ENCODE peak calls at places on chromosomes 7 and 10, in five cellular contexts. H is HCT116, U is Panc1, Z is GM12878, X is HL-60. V is an unnamed sample.

GRCh38 chr7:108492742-108493141 is 33.2 kb downstream of the PNPLA8 start:
- DNase-seq in H (no peak), U (no peak), Z (no peak), X (no peak), V (no peak)

GRCh38 chr10:74754397-74754796 is 72.0 kb upstream of the KAT6B start:
- DNase-seq in H (no peak), U (no peak), Z (no peak), X (no peak), V (no peak)

GRCh38 chr10:22148956-22149355 is 68.9 kb downstream of the EBLN1 start:
- DNase-seq in H (no peak), U (no peak), Z (no peak), X (no peak), V (no peak)

GRCh38 chr10:96053985-96054384 is 10.6 kb downstream of the CCNJ start:
- DNase-seq in H (no peak), U (no peak), Z (no peak), X (no peak), V (no peak)

GRCh38 chr10:103854687-103855423 is 521 bp downstream of the SH3PXD2A start:
- DNase-seq in H (no peak), U (no peak), Z (no peak), X (no peak), V (peak; percentile 60)

GRCh38 chr10:59391060-59391459 is 28.7 kb upstream of the FAM13C start:
- DNase-seq in H (no peak), U (no peak), Z (no peak), X (no peak), V (no peak)

GRCh38 chr7:24851791-24852190 is 94.5 kb upstream of the GSDME start:
- DNase-seq in H (no peak), U (no peak), Z (no peak), X (no peak), V (no peak)

GRCh38 chr7:29488203-29488970 is 75.2 kb upstream of the PRR15 start:
- DNase-seq in H (no peak), U (no peak), Z (no peak), X (no peak), V (no peak)

GRCh38 chr10:55174419-55174818 is 373.4 kb upstream of the PCDH15 start:
- DNase-seq in H (no peak), U (no peak), Z (no peak), X (no peak), V (peak; percentile 35)

GRCh38 chr7:78768859-78769258 is 684.6 kb downstream of the MAGI2 start:
- DNase-seq in H (no peak), U (no peak), Z (no peak), X (no peak), V (peak; percentile 59)

GRCh38 chr10:14060320-14061070 is 270.2 kb downstream of the FRMD4A start:
- DNase-seq in H (no peak), U (no peak), Z (no peak), X (no peak), V (no peak)

GRCh38 chr7:70693690-70694356 is 438.1 kb upstream of the GALNT17 start:
- DNase-seq in H (no peak), U (no peak), Z (no peak), X (no peak), V (peak; percentile 80)
- TF ChIP-seq POLR2AphosphoS5 in H (no peak), U (no peak), Z (no peak), X (no peak), V (peak; percentile 68)

DNA sequence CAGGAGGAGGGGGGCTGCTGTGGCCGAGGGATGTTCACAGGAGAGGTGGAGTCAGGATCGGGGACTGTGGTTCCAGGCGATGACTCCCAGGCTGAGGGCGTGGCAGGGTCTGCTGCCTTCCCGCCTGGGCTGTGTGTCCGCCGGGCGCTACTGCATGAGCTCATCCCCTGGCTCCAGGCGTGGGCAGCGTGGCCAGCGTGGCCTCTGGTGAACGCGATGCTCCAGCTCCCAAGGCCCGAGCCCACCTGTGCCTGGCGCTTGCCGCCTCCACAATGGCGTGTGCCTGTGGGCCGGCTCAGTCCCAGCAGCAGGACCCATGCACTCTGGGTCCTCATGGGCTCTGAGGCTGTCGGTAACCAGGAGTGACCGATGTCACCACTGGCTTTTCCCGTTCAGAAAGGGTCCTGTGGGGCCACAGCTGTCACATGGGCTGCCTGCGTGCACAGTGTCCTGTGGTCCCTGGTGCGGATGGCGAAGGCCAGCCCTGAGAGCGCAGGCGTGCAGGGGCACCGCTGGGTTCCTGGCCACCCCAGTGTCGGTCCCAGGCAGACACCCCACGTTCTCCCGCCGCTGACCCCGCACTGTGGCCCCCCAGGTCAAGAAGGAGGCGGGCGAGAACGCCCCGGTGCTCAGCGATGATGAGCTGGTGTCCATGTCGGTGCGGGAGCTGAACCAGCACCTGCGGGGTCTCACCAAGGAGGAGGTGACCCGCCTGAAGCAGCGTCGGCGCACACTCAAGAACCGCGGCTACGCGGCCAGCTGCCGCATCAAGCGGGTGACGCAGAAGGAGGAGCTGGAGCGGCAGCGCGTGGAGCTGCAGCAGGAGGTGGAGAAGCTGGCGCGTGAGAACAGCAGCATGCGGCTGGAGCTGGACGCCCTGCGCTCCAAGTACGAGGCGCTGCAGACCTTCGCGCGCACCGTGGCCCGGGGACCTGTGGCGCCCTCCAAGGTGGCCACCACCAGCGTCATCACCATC is 9.1 kb downstream of the MAFK start:
- DNase-seq in H (no peak), U (no peak), Z (no peak), X (no peak), V (no peak)
- H3K4me3 ChIP-seq in H (no peak overlapping the region), U (no peak overlapping the region), Z (no peak overlapping the region), X (no peak overlapping the region), V (no peak overlapping the region)

GRCh38 chr10:121687094-121687850 is 89.0 kb upstream of the FGFR2 start:
- DNase-seq in H (no peak), U (no peak), Z (no peak), X (no peak), V (no peak)
- TF ChIP-seq REST in H (no peak), U (no peak), Z (no peak), X (no peak), V (no peak)

GRCh38 chr10:30861976-30862375 is 169.7 kb downstream of the ZNF438 start:
- DNase-seq in H (no peak), U (no peak), Z (no peak), X (no peak), V (no peak)

GRCh38 chr10:30855131-30855530 is 176.5 kb downstream of the ZNF438 start:
- DNase-seq in H (no peak), U (no peak), Z (no peak), X (no peak), V (no peak)

GRCh38 chr10:30861217-30861616 is 170.4 kb downstream of the ZNF438 start:
- DNase-seq in H (no peak), U (no peak), Z (no peak), X (peak; percentile 34), V (no peak)

GRCh38 chr10:30857803-30858202 is 173.9 kb downstream of the ZNF438 start:
- DNase-seq in H (no peak), U (no peak), Z (no peak), X (peak; percentile 61), V (no peak)

DNA sequence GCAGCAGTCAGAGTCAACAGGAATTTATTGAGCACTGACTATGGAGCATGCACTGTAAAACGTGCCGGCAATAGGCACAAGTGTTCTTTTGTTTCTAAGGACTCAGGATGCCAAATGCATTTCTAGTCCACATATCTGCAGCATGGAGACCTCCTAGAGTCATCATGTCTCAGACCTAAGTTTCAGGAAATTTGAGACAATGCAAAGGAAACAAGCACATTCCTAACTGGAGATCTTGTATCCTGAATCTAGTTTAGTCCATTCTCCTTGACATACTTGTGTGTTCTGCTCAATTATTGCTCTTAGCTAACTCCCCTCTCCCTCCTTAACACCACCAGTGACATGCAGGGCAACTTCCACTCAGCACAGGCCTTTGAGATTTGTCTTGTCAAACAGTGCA is 173.2 kb downstream of the ZNF438 start:
- DNase-seq in H (no peak), U (no peak), Z (no peak), X (no peak), V (no peak)
- TF ChIP-seq POLR2AphosphoS5 in H (no peak), U (no peak), Z (no peak), X (no peak), V (no peak)